ENCODE peak calls at places on chromosomes 6 and 20, in ten cellular contexts. L is left ventricle myocardium inferior; A is body of pancreas; C is esophagus muscularis mucosa; J is NT2/D1; S is CD8-positive, alpha-beta T cell; M is heart right ventricle; D is DND-41; K is SJSA1; V is vagina. N is an unnamed sample.

GRCh38 chr20:61300741-61301140 is 48.7 kb downstream of the CDH4 start:
- DNase-seq in L (no peak), A (no peak), C (no peak), J (no peak), S (no peak), M (no peak), D (no peak), K (no peak), V (no peak), N (no peak)

GRCh38 chr20:21435576-21435975 is 38.2 kb upstream of the NKX2-4 start:
- DNase-seq in L (no peak), A (no peak), C (no peak), J (no peak), S (no peak), M (no peak), D (no peak), K (no peak), V (no peak), N (no peak)

GRCh38 chr6:130713144-130713543 is 114.1 kb upstream of the SMLR1 start:
- DNase-seq in L (no peak), A (no peak), C (no peak), J (peak; percentile 72), S (no peak), M (no peak), D (no peak), K (no peak), V (no peak), N (no peak)

GRCh38 chr20:58584881-58585752 is 66.0 kb upstream of the STX16 start:
- DNase-seq in L (no peak), A (no peak), C (no peak), J (no peak), S (no peak), M (no peak), D (no peak), K (peak; percentile 74), V (no peak), N (no peak)

GRCh38 chr6:134111062-134111677 is 58.7 kb upstream of the SLC2A12 start:
- DNase-seq in L (no peak), A (peak; percentile 32), C (no peak), J (peak; percentile 44), S (peak; percentile 40), M (no peak), D (peak; percentile 44), K (no peak), V (no peak), N (peak; percentile 19)

GRCh38 chr6:7085911-7086310 is 21.9 kb upstream of the RREB1 start:
- DNase-seq in L (peak; percentile 30), A (peak; percentile 53), C (no peak), J (no peak), S (peak; percentile 14), M (peak; percentile 27), D (peak; percentile 24), K (peak; percentile 50), V (no peak), N (no peak)

GRCh38 chr20:40990542-40991120 is 38.0 kb upstream of the TOP1 start:
- DNase-seq in L (peak; percentile 73), A (peak; percentile 83), C (peak; percentile 93), J (peak; percentile 80), S (peak; percentile 62), M (peak; percentile 68), D (peak; percentile 73), K (peak; percentile 78), V (no peak), N (peak; percentile 25)

GRCh38 chr6:90397929-90398674 is 101.5 kb upstream of the BACH2 start:
- DNase-seq in L (no peak), A (peak; percentile 44), C (no peak), J (no peak), S (peak; percentile 69), M (no peak), D (peak; percentile 33), K (peak; percentile 56), V (no peak), N (peak; percentile 65)

GRCh38 chr6:30897882-30898281 is 10.1 kb upstream of the GTF2H4 start:
- DNase-seq in L (no peak), A (no peak), C (no peak), J (no peak), S (no peak), M (no peak), D (no peak), K (no peak), V (no peak), N (no peak)

GRCh38 chr6:38279423-38279822 is 360.3 kb downstream of the BTBD9 start:
- DNase-seq in L (no peak), A (no peak), C (no peak), J (no peak), S (no peak), M (no peak), D (no peak), K (no peak), V (no peak), N (no peak)

GRCh38 chr6:43221046-43221773 is 8.1 kb downstream of the DNPH1 start:
- DNase-seq in L (no peak), A (peak; percentile 38), C (no peak), J (no peak), S (no peak), M (no peak), D (no peak), K (no peak), V (no peak), N (no peak)

GRCh38 chr6:17527076-17527475 is 73.0 kb upstream of the FAM8A1 start:
- DNase-seq in L (no peak), A (no peak), C (no peak), J (no peak), S (no peak), M (no peak), D (no peak), K (no peak), V (no peak), N (no peak)

GRCh38 chr6:118128755-118129154 is 221.7 kb downstream of the SLC35F1 start:
- DNase-seq in L (no peak), A (no peak), C (no peak), J (no peak), S (no peak), M (no peak), D (no peak), K (no peak), V (no peak), N (no peak)

GRCh38 chr6:145099713-145100112 is 635.6 kb downstream of the EPM2A start:
- DNase-seq in L (no peak), A (no peak), C (no peak), J (no peak), S (no peak), M (no peak), D (no peak), K (no peak), V (no peak), N (no peak)

GRCh38 chr6:79868098-79868722 is 79.1 kb downstream of the ELOVL4 start:
- DNase-seq in L (no peak), A (peak; percentile 60), C (no peak), J (peak; percentile 68), S (peak; percentile 29), M (no peak), D (peak; percentile 52), K (no peak), V (no peak), N (peak; percentile 24)

GRCh38 chr20:16761305-16761829 is 13.2 kb downstream of the OTOR start:
- DNase-seq in L (no peak), A (peak; percentile 60), C (no peak), J (peak; percentile 47), S (peak; percentile 46), M (no peak), D (peak; percentile 31), K (no peak), V (no peak), N (no peak)

GRCh38 chr6:157227202-157228166 is 95.8 kb downstream of the TMEM242 start:
- DNase-seq in L (no peak), A (no peak), C (no peak), J (no peak), S (no peak), M (no peak), D (peak; percentile 23), K (no peak), V (peak; percentile 87), N (no peak)

DNA sequence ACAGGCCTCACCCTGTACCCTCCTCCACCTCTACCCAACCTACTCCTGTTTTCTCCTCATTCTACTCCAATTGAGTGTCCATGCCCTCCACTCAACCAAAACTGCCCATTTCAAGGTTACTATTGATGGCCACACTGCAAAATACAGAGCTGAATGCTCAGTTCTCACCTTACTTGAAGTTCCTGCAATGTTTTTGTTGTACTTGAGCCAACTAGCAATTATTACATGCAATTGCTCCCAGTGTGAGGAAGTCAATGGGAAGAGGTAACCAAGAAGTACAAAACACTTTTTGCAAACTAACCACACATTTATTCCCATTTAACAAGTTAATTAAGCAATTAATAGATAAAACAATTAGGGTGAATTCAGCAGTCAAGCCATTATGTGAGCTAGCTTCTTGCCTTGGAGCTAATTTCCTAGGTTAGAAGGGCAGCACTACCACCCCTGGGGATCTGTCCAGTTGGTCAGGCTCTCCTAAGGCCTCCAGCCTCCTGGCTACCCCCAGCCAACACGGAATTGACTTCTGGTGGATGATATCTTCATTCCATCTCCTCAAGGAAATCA is 52.4 kb upstream of the GGTLC1 start:
- DNase-seq in L (no peak), A (no peak), C (no peak), J (no peak), S (no peak), M (no peak), D (no peak), K (no peak), V (no peak), N (no peak)
- H3K9me3 ChIP-seq in L (no peaks in the 10 kb centered on the region), A (no peaks in the 10 kb centered on the region), C (no peaks in the 10 kb centered on the region), J (no peaks in the 10 kb centered on the region), S (no peaks in the 10 kb centered on the region), M (no peaks in the 10 kb centered on the region), D (no peaks in the 10 kb centered on the region), K (no peaks in the 10 kb centered on the region), V (no peaks in the 10 kb centered on the region), N (no peaks in the 10 kb centered on the region)

GRCh38 chr6:160188773-160189172 is 67.2 kb downstream of the SLC22A1 start:
- DNase-seq in L (no peak), A (no peak), C (no peak), J (no peak), S (no peak), M (no peak), D (no peak), K (no peak), V (no peak), N (no peak)
- H3K9me3 ChIP-seq in L (peaks cover 19% of the 10 kb centered on the region), A (peaks cover 5% of the 10 kb centered on the region), C (no peaks in the 10 kb centered on the region), J (peaks cover 8% of the 10 kb centered on the region), S (no peaks in the 10 kb centered on the region), M (peaks cover 28% of the 10 kb centered on the region), D (peaks cover 12% of the 10 kb centered on the region), K (no peaks in the 10 kb centered on the region), V (peaks cover 5% of the 10 kb centered on the region), N (no peaks in the 10 kb centered on the region)

GRCh38 chr6:2579789-2580570 is 170.7 kb downstream of the MYLK4 start:
- DNase-seq in L (no peak), A (no peak), C (peak; percentile 57), J (no peak), S (no peak), M (no peak), D (no peak), K (no peak), V (no peak), N (no peak)
- H3K9me3 ChIP-seq in L (peaks cover 12% of the 10 kb centered on the region), A (no peaks in the 10 kb centered on the region), C (no peaks in the 10 kb centered on the region), J (no peaks in the 10 kb centered on the region), S (no peaks in the 10 kb centered on the region), M (peaks cover 13% of the 10 kb centered on the region), D (no peaks in the 10 kb centered on the region), K (no peaks in the 10 kb centered on the region), V (no peaks in the 10 kb centered on the region), N (no peaks in the 10 kb centered on the region)

DNA sequence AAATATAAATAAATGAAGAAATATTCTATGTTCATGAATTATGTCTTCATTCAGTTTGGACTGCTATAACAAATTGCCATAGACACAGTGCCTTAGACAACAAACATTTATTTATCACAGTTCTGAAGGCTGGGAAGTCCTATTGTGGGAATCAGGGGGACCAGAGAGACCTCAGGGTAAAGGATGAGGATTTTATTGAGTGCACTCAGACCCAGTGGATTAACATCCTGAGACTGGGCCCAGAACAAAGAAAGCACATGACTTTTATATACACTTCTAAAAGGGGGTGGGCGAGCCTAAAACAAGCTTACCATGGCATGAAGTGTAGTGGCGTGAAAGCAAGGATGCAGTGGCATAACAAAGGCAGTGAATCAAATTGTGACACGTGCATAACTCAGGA is 26.9 kb upstream of the CBLN4 start:
- DNase-seq in L (no peak), A (no peak), C (no peak), J (no peak), S (no peak), M (no peak), D (no peak), K (no peak), V (no peak), N (no peak)
- H3K9me3 ChIP-seq in L (peaks cover 74% of the 10 kb centered on the region), A (peaks cover 20% of the 10 kb centered on the region), C (no peaks in the 10 kb centered on the region), J (peaks cover 32% of the 10 kb centered on the region), S (peaks cover 6% of the 10 kb centered on the region), M (peaks cover 75% of the 10 kb centered on the region), D (peaks cover 36% of the 10 kb centered on the region), K (peaks cover 33% of the 10 kb centered on the region), V (peaks cover 11% of the 10 kb centered on the region), N (no peaks in the 10 kb centered on the region)

N was measured in T-helper 17 cell.